ENCODE peak calls at places on chromosomes 7 and 10, in six cellular contexts. One of them, this sample, is unnamed.

GRCh38 chr10:86223256-86223655 is 143.3 kb downstream of the GRID1 start:
- DNase-seq in H4: no peak
- DNase-seq in activated gamma-delta T cell treated with Interleukin-2 at 50 U/mL for 16 hours: no peak
- DNase-seq in memory B cell: no peak
- DNase-seq in body of pancreas: no peak
- DNase-seq in GOT3: no peak
- DNase-seq in this sample: no peak

GRCh38 chr10:535051-535450 is 154.4 kb downstream of the DIP2C start:
- DNase-seq in H4: no peak
- DNase-seq in activated gamma-delta T cell treated with Interleukin-2 at 50 U/mL for 16 hours: no peak
- DNase-seq in memory B cell: no peak
- DNase-seq in body of pancreas: no peak
- DNase-seq in GOT3: no peak
- DNase-seq in this sample: no peak

GRCh38 chr7:78006063-78006755 is 207.6 kb downstream of the PHTF2 start:
- DNase-seq in H4: no peak
- DNase-seq in activated gamma-delta T cell treated with Interleukin-2 at 50 U/mL for 16 hours: no peak
- DNase-seq in memory B cell: no peak
- DNase-seq in body of pancreas: no peak
- DNase-seq in GOT3: no peak
- DNase-seq in this sample: no peak

GRCh38 chr10:3401491-3401938 is 228.9 kb upstream of the PITRM1 start:
- DNase-seq in H4: no peak
- DNase-seq in activated gamma-delta T cell treated with Interleukin-2 at 50 U/mL for 16 hours: no peak
- DNase-seq in memory B cell: no peak
- DNase-seq in body of pancreas: no peak
- DNase-seq in GOT3: no peak
- DNase-seq in this sample: no peak

GRCh38 chr7:90853205-90853604 is 257.1 kb downstream of the CDK14 start:
- DNase-seq in H4: no peak
- DNase-seq in activated gamma-delta T cell treated with Interleukin-2 at 50 U/mL for 16 hours: no peak
- DNase-seq in memory B cell: no peak
- DNase-seq in body of pancreas: no peak
- DNase-seq in GOT3: no peak
- DNase-seq in this sample: no peak

GRCh38 chr10:35413985-35414861 is 77.9 kb downstream of the CCNY start:
- DNase-seq in H4: no peak
- DNase-seq in activated gamma-delta T cell treated with Interleukin-2 at 50 U/mL for 16 hours: peak
- DNase-seq in memory B cell: no peak
- DNase-seq in body of pancreas: no peak
- DNase-seq in GOT3: no peak
- DNase-seq in this sample: no peak

GRCh38 chr7:47335557-47336177 is 246.2 kb downstream of the TNS3 start:
- DNase-seq in H4: no peak
- DNase-seq in activated gamma-delta T cell treated with Interleukin-2 at 50 U/mL for 16 hours: no peak
- DNase-seq in memory B cell: no peak
- DNase-seq in body of pancreas: no peak
- DNase-seq in GOT3: no peak
- DNase-seq in this sample: no peak

GRCh38 chr7:100779359-100779758 is 46.0 kb downstream of the ZAN start:
- DNase-seq in H4: no peak
- DNase-seq in activated gamma-delta T cell treated with Interleukin-2 at 50 U/mL for 16 hours: no peak
- DNase-seq in memory B cell: no peak
- DNase-seq in body of pancreas: no peak
- DNase-seq in GOT3: no peak
- DNase-seq in this sample: no peak

GRCh38 chr7:45881759-45882464 is 6.4 kb upstream of the IGFBP1 start:
- DNase-seq in H4: peak
- DNase-seq in activated gamma-delta T cell treated with Interleukin-2 at 50 U/mL for 16 hours: no peak
- DNase-seq in memory B cell: no peak
- DNase-seq in body of pancreas: no peak
- DNase-seq in GOT3: no peak
- DNase-seq in this sample: no peak

GRCh38 chr7:45682358-45682735 is 108.2 kb downstream of the ADCY1 start:
- DNase-seq in H4: no peak
- DNase-seq in activated gamma-delta T cell treated with Interleukin-2 at 50 U/mL for 16 hours: no peak
- DNase-seq in memory B cell: no peak
- DNase-seq in body of pancreas: no peak
- DNase-seq in GOT3: no peak
- DNase-seq in this sample: no peak

GRCh38 chr10:44039599-44039998 is 345.3 kb downstream of the CXCL12 start:
- DNase-seq in H4: no peak
- DNase-seq in activated gamma-delta T cell treated with Interleukin-2 at 50 U/mL for 16 hours: no peak
- DNase-seq in memory B cell: no peak
- DNase-seq in body of pancreas: no peak
- DNase-seq in GOT3: no peak
- DNase-seq in this sample: no peak

GRCh38 chr10:60513281-60513680 is 123.6 kb upstream of the ANK3 start:
- DNase-seq in H4: no peak
- DNase-seq in activated gamma-delta T cell treated with Interleukin-2 at 50 U/mL for 16 hours: no peak
- DNase-seq in memory B cell: no peak
- DNase-seq in body of pancreas: no peak
- DNase-seq in GOT3: no peak
- DNase-seq in this sample: no peak

GRCh38 chr7:155285423-155286220 is 12.1 kb upstream of the INSIG1 start:
- DNase-seq in H4: no peak
- DNase-seq in activated gamma-delta T cell treated with Interleukin-2 at 50 U/mL for 16 hours: no peak
- DNase-seq in memory B cell: no peak
- DNase-seq in body of pancreas: no peak
- DNase-seq in GOT3: no peak
- DNase-seq in this sample: no peak

GRCh38 chr10:110600487-110601101 is 33.1 kb downstream of the SMC3 start:
- DNase-seq in H4: peak
- DNase-seq in activated gamma-delta T cell treated with Interleukin-2 at 50 U/mL for 16 hours: no peak
- DNase-seq in memory B cell: no peak
- DNase-seq in body of pancreas: peak
- DNase-seq in GOT3: no peak
- DNase-seq in this sample: peak

GRCh38 chr10:49518982-49519578 is 19.8 kb downstream of the ERCC6 start:
- DNase-seq in H4: peak
- DNase-seq in activated gamma-delta T cell treated with Interleukin-2 at 50 U/mL for 16 hours: no peak
- DNase-seq in memory B cell: no peak
- DNase-seq in body of pancreas: peak
- DNase-seq in GOT3: no peak
- DNase-seq in this sample: peak

GRCh38 chr10:3102721-3103410 is 35.5 kb downstream of the PFKP start:
- DNase-seq in H4: no peak
- DNase-seq in activated gamma-delta T cell treated with Interleukin-2 at 50 U/mL for 16 hours: no peak
- DNase-seq in memory B cell: no peak
- DNase-seq in body of pancreas: no peak
- DNase-seq in GOT3: no peak
- DNase-seq in this sample: no peak

GRCh38 chr7:26630941-26631580 is 233.3 kb downstream of the SKAP2 start:
- DNase-seq in H4: no peak
- DNase-seq in activated gamma-delta T cell treated with Interleukin-2 at 50 U/mL for 16 hours: no peak
- DNase-seq in memory B cell: no peak
- DNase-seq in body of pancreas: no peak
- DNase-seq in GOT3: no peak
- DNase-seq in this sample: no peak

GRCh38 chr7:333399-333776 is 43.4 kb downstream of the FOXL3 start:
- DNase-seq in H4: no peak
- DNase-seq in activated gamma-delta T cell treated with Interleukin-2 at 50 U/mL for 16 hours: no peak
- DNase-seq in memory B cell: no peak
- DNase-seq in body of pancreas: peak
- DNase-seq in GOT3: no peak
- DNase-seq in this sample: no peak

GRCh38 chr10:45224219-45224841 is 91.1 kb downstream of the OR13A1 start:
- DNase-seq in H4: no peak
- DNase-seq in activated gamma-delta T cell treated with Interleukin-2 at 50 U/mL for 16 hours: no peak
- DNase-seq in memory B cell: no peak
- DNase-seq in body of pancreas: no peak
- DNase-seq in GOT3: no peak
- DNase-seq in this sample: no peak

GRCh38 chr10:120039066-120039465 is 146.5 kb downstream of the SEC23IP start:
- DNase-seq in H4: no peak
- DNase-seq in activated gamma-delta T cell treated with Interleukin-2 at 50 U/mL for 16 hours: no peak
- DNase-seq in memory B cell: no peak
- DNase-seq in body of pancreas: no peak
- DNase-seq in GOT3: no peak
- DNase-seq in this sample: no peak